ENCODE peak calls at places on chromosomes 13 and 19, in nine cellular contexts. Y, H, I, S, F, W, L, K and D are unnamed samples.

GRCh38 chr13:34733720-34734119 is 208.3 kb upstream of the NBEA start:
- DNase-seq in Y (no peak), H (no peak), I (no peak), S (no peak), F (no peak), W (no peak), L (no peak), K (no peak), D (no peak)

GRCh38 chr19:19421326-19421725 is 15.9 kb downstream of the GATAD2A start:
- DNase-seq in Y (no peak), H (no peak), I (no peak), S (no peak), F (no peak), W (no peak), L (no peak), K (no peak), D (no peak)

GRCh38 chr13:31199849-31200635 is at the start of gene B3GLCT:
- DNase-seq in Y (peak; percentile 22), H (peak; percentile 78), I (peak; percentile 85), S (peak; percentile 81), F (peak; percentile 84), W (peak; percentile 82), L (peak; percentile 34), K (peak; percentile 37), D (peak; percentile 77)

GRCh38 chr19:10653482-10653731 is 739 bp upstream of the ILF3 start:
- DNase-seq in Y (no peak), H (no peak), I (no peak), S (no peak), F (no peak), W (no peak), L (no peak), K (no peak), D (no peak)

GRCh38 chr13:59607780-59608233 is 555.9 kb downstream of the DIAPH3 start:
- DNase-seq in Y (no peak), H (no peak), I (no peak), S (no peak), F (no peak), W (no peak), L (peak; percentile 89), K (no peak), D (no peak)

GRCh38 chr13:31227063-31227462 is 27.3 kb downstream of the B3GLCT start:
- DNase-seq in Y (no peak), H (no peak), I (no peak), S (no peak), F (no peak), W (no peak), L (no peak), K (no peak), D (no peak)

GRCh38 chr19:294819-295686 is 3.9 kb upstream of the PLPP2 start:
- DNase-seq in Y (no peak), H (peak; percentile 80), I (no peak), S (no peak), F (peak; percentile 15), W (peak; percentile 39), L (peak; percentile 38), K (peak; percentile 18), D (peak; percentile 17)

GRCh38 chr19:2320057-2320456 is 8.3 kb downstream of the LSM7 start:
- DNase-seq in Y (no peak), H (no peak), I (no peak), S (no peak), F (no peak), W (no peak), L (no peak), K (no peak), D (no peak)

GRCh38 chr19:18192673-18193387 is at the start of gene MPV17L2:
- DNase-seq in Y (peak; percentile 94), H (peak; percentile 92), I (peak; percentile 100), S (peak; percentile 100), F (peak; percentile 99), W (peak; percentile 99), L (peak; percentile 100), K (peak; percentile 96), D (peak; percentile 99)

GRCh38 chr13:42740753-42741152 is 40.6 kb upstream of the FAM216B start:
- DNase-seq in Y (no peak), H (peak; percentile 4), I (no peak), S (peak; percentile 47), F (no peak), W (no peak), L (peak; percentile 35), K (no peak), D (peak; percentile 6)

GRCh38 chr13:66492479-66492878 is 737.7 kb downstream of the PCDH9 start:
- DNase-seq in Y (no peak), H (peak; percentile 4), I (no peak), S (no peak), F (no peak), W (no peak), L (peak; percentile 69), K (peak; percentile 27), D (no peak)

GRCh38 chr13:113539822-113540221 is 44.7 kb upstream of the TFDP1 start:
- DNase-seq in Y (no peak), H (no peak), I (peak; percentile 24), S (no peak), F (no peak), W (no peak), L (peak; percentile 38), K (no peak), D (no peak)

GRCh38 chr19:17246681-17247425 is 1.1 kb upstream of the NR2F6 start:
- DNase-seq in Y (no peak), H (no peak), I (no peak), S (peak; percentile 49), F (no peak), W (no peak), L (no peak), K (no peak), D (no peak)

GRCh38 chr13:20998649-20999415 is 62.6 kb downstream of the LATS2 start:
- DNase-seq in Y (no peak), H (no peak), I (no peak), S (no peak), F (no peak), W (no peak), L (no peak), K (no peak), D (no peak)

GRCh38 chr19:19488041-19488874 is 27.1 kb downstream of the TSSK6 start:
- DNase-seq in Y (no peak), H (peak; percentile 63), I (no peak), S (no peak), F (no peak), W (no peak), L (no peak), K (no peak), D (no peak)

GRCh38 chr13:34647379-34647778 is 294.7 kb upstream of the NBEA start:
- DNase-seq in Y (no peak), H (no peak), I (no peak), S (no peak), F (no peak), W (no peak), L (no peak), K (no peak), D (no peak)

GRCh38 chr19:13401388-13401787 is 104.9 kb downstream of the CACNA1A start:
- DNase-seq in Y (no peak), H (peak; percentile 66), I (no peak), S (no peak), F (no peak), W (no peak), L (peak; percentile 57), K (no peak), D (peak; percentile 14)

GRCh38 chr19:39224910-39225309 is 19.9 kb downstream of the IFNL3 start:
- DNase-seq in Y (no peak), H (no peak), I (no peak), S (no peak), F (no peak), W (no peak), L (no peak), K (no peak), D (no peak)

GRCh38 chr19:6060600-6061391 is 49.5 kb downstream of the RFX2 start:
- DNase-seq in Y (no peak), H (peak; percentile 92), I (peak; percentile 71), S (no peak), F (no peak), W (peak; percentile 55), L (peak; percentile 65), K (no peak), D (peak; percentile 70)

GRCh38 chr13:26977541-26977940 is 194.1 kb downstream of the USP12 start:
- DNase-seq in Y (no peak), H (no peak), I (no peak), S (no peak), F (no peak), W (no peak), L (no peak), K (no peak), D (no peak)

GRCh38 chr19:8261881-8262280 is 46.3 kb downstream of the CD320 start:
- DNase-seq in Y (no peak), H (no peak), I (peak; percentile 59), S (no peak), F (no peak), W (no peak), L (no peak), K (no peak), D (no peak)